ENCODE peak calls at places on chromosomes 11 and 22, in nine cellular contexts. One of them, this sample, is unnamed. For H3K9me3, the result is how much of the 10 kb centered on the place peaks cover.

GRCh38 chr11:112588252-112588668 is 327.6 kb upstream of the PLET1 start:
- DNase-seq in Peyer's patch: no peak
- DNase-seq in SK-N-SH: peak
- DNase-seq in esophagus squamous epithelium: peak
- DNase-seq in GM23248: peak
- DNase-seq in mammary epithelial cell: peak
- DNase-seq in fibroblast of lung: peak
- DNase-seq in CD4-positive, CD25-positive, alpha-beta regulatory T cell: peak
- DNase-seq in heart left ventricle: peak
- DNase-seq in this sample: peak

GRCh38 chr11:15127341-15127740 is 12.6 kb downstream of the INSC start:
- DNase-seq in Peyer's patch: no peak
- DNase-seq in SK-N-SH: no peak
- DNase-seq in esophagus squamous epithelium: no peak
- DNase-seq in GM23248: peak
- DNase-seq in mammary epithelial cell: peak
- DNase-seq in fibroblast of lung: peak
- DNase-seq in CD4-positive, CD25-positive, alpha-beta regulatory T cell: no peak
- DNase-seq in heart left ventricle: no peak
- DNase-seq in this sample: no peak

GRCh38 chr11:57567512-57568329 is at the start of gene UBE2L6:
- DNase-seq in Peyer's patch: peak
- DNase-seq in SK-N-SH: peak
- DNase-seq in esophagus squamous epithelium: peak
- DNase-seq in GM23248: peak
- DNase-seq in mammary epithelial cell: no peak
- DNase-seq in fibroblast of lung: peak
- DNase-seq in CD4-positive, CD25-positive, alpha-beta regulatory T cell: peak
- DNase-seq in heart left ventricle: peak
- DNase-seq in this sample: peak

GRCh38 chr22:30856699-30857098 is 111.9 kb downstream of the MORC2 start:
- DNase-seq in Peyer's patch: no peak
- DNase-seq in SK-N-SH: no peak
- DNase-seq in esophagus squamous epithelium: no peak
- DNase-seq in GM23248: no peak
- DNase-seq in mammary epithelial cell: no peak
- DNase-seq in fibroblast of lung: no peak
- DNase-seq in CD4-positive, CD25-positive, alpha-beta regulatory T cell: no peak
- DNase-seq in heart left ventricle: no peak
- DNase-seq in this sample: no peak

GRCh38 chr11:114440121-114440860 is 1.0 kb downstream of the REXO2 start:
- DNase-seq in Peyer's patch: no peak
- DNase-seq in SK-N-SH: peak
- DNase-seq in esophagus squamous epithelium: no peak
- DNase-seq in GM23248: peak
- DNase-seq in mammary epithelial cell: no peak
- DNase-seq in fibroblast of lung: peak
- DNase-seq in CD4-positive, CD25-positive, alpha-beta regulatory T cell: no peak
- DNase-seq in heart left ventricle: no peak
- DNase-seq in this sample: no peak

GRCh38 chr22:48786679-48786996 is 1041.0 kb downstream of the BRD1 start:
- DNase-seq in Peyer's patch: no peak
- DNase-seq in SK-N-SH: no peak
- DNase-seq in esophagus squamous epithelium: no peak
- DNase-seq in GM23248: no peak
- DNase-seq in mammary epithelial cell: no peak
- DNase-seq in fibroblast of lung: no peak
- DNase-seq in CD4-positive, CD25-positive, alpha-beta regulatory T cell: no peak
- DNase-seq in heart left ventricle: no peak
- DNase-seq in this sample: no peak

GRCh38 chr11:926341-926916 is 759 bp downstream of the AP2A2 start:
- DNase-seq in Peyer's patch: peak
- DNase-seq in SK-N-SH: peak
- DNase-seq in esophagus squamous epithelium: no peak
- DNase-seq in GM23248: peak
- DNase-seq in mammary epithelial cell: peak
- DNase-seq in fibroblast of lung: peak
- DNase-seq in CD4-positive, CD25-positive, alpha-beta regulatory T cell: no peak
- DNase-seq in heart left ventricle: peak
- DNase-seq in this sample: peak

GRCh38 chr22:49827307-49827852 is 293 bp downstream of the BRD1 start:
- DNase-seq in Peyer's patch: no peak
- DNase-seq in SK-N-SH: peak
- DNase-seq in esophagus squamous epithelium: no peak
- DNase-seq in GM23248: peak
- DNase-seq in mammary epithelial cell: no peak
- DNase-seq in fibroblast of lung: peak
- DNase-seq in CD4-positive, CD25-positive, alpha-beta regulatory T cell: no peak
- DNase-seq in heart left ventricle: no peak
- DNase-seq in this sample: peak

GRCh38 chr22:28903080-28903479 is 19.7 kb downstream of the ZNRF3 start:
- DNase-seq in Peyer's patch: peak
- DNase-seq in SK-N-SH: no peak
- DNase-seq in esophagus squamous epithelium: no peak
- DNase-seq in GM23248: no peak
- DNase-seq in mammary epithelial cell: no peak
- DNase-seq in fibroblast of lung: no peak
- DNase-seq in CD4-positive, CD25-positive, alpha-beta regulatory T cell: no peak
- DNase-seq in heart left ventricle: peak
- DNase-seq in this sample: no peak

GRCh38 chr11:6855971-6856542 is 6.8 kb upstream of the OR10A2 start:
- DNase-seq in Peyer's patch: no peak
- DNase-seq in SK-N-SH: no peak
- DNase-seq in esophagus squamous epithelium: no peak
- DNase-seq in GM23248: peak
- DNase-seq in mammary epithelial cell: peak
- DNase-seq in fibroblast of lung: peak
- DNase-seq in CD4-positive, CD25-positive, alpha-beta regulatory T cell: no peak
- DNase-seq in heart left ventricle: no peak
- DNase-seq in this sample: no peak

GRCh38 chr11:110121204-110121603 is 28.0 kb downstream of the ZC3H12C start:
- DNase-seq in Peyer's patch: no peak
- DNase-seq in SK-N-SH: no peak
- DNase-seq in esophagus squamous epithelium: no peak
- DNase-seq in GM23248: peak
- DNase-seq in mammary epithelial cell: peak
- DNase-seq in fibroblast of lung: peak
- DNase-seq in CD4-positive, CD25-positive, alpha-beta regulatory T cell: no peak
- DNase-seq in heart left ventricle: no peak
- DNase-seq in this sample: peak

GRCh38 chr22:31173386-31174145 is 13.6 kb downstream of the RNF185 start:
- DNase-seq in Peyer's patch: no peak
- DNase-seq in SK-N-SH: no peak
- DNase-seq in esophagus squamous epithelium: no peak
- DNase-seq in GM23248: peak
- DNase-seq in mammary epithelial cell: peak
- DNase-seq in fibroblast of lung: peak
- DNase-seq in CD4-positive, CD25-positive, alpha-beta regulatory T cell: no peak
- DNase-seq in heart left ventricle: no peak
- DNase-seq in this sample: no peak

GRCh38 chr22:37254206-37254866 is 10.3 kb upstream of the RAC2 start:
- DNase-seq in Peyer's patch: peak
- DNase-seq in SK-N-SH: no peak
- DNase-seq in esophagus squamous epithelium: no peak
- DNase-seq in GM23248: peak
- DNase-seq in mammary epithelial cell: peak
- DNase-seq in fibroblast of lung: peak
- DNase-seq in CD4-positive, CD25-positive, alpha-beta regulatory T cell: no peak
- DNase-seq in heart left ventricle: no peak
- DNase-seq in this sample: peak

GRCh38 chr11:123558536-123559315 is 95.7 kb downstream of the SCN3B start:
- DNase-seq in Peyer's patch: no peak
- DNase-seq in SK-N-SH: no peak
- DNase-seq in esophagus squamous epithelium: no peak
- DNase-seq in GM23248: no peak
- DNase-seq in mammary epithelial cell: no peak
- DNase-seq in fibroblast of lung: peak
- DNase-seq in CD4-positive, CD25-positive, alpha-beta regulatory T cell: no peak
- DNase-seq in heart left ventricle: no peak
- DNase-seq in this sample: no peak

GRCh38 chr11:69166186-69167115 is 10.7 kb downstream of the SMIM38 start:
- DNase-seq in Peyer's patch: no peak
- DNase-seq in SK-N-SH: peak
- DNase-seq in esophagus squamous epithelium: no peak
- DNase-seq in GM23248: peak
- DNase-seq in mammary epithelial cell: peak
- DNase-seq in fibroblast of lung: peak
- DNase-seq in CD4-positive, CD25-positive, alpha-beta regulatory T cell: peak
- DNase-seq in heart left ventricle: peak
- DNase-seq in this sample: peak

GRCh38 chr11:101096036-101096704 is 33.4 kb downstream of the PGR start:
- DNase-seq in Peyer's patch: no peak
- DNase-seq in SK-N-SH: no peak
- DNase-seq in esophagus squamous epithelium: no peak
- DNase-seq in GM23248: peak
- DNase-seq in mammary epithelial cell: no peak
- DNase-seq in fibroblast of lung: no peak
- DNase-seq in CD4-positive, CD25-positive, alpha-beta regulatory T cell: no peak
- DNase-seq in heart left ventricle: peak
- DNase-seq in this sample: peak

GRCh38 chr11:24386551-24387404 is 110.1 kb upstream of the LUZP2 start:
- DNase-seq in Peyer's patch: no peak
- DNase-seq in SK-N-SH: peak
- DNase-seq in esophagus squamous epithelium: no peak
- DNase-seq in GM23248: peak
- DNase-seq in mammary epithelial cell: peak
- DNase-seq in fibroblast of lung: peak
- DNase-seq in CD4-positive, CD25-positive, alpha-beta regulatory T cell: no peak
- DNase-seq in heart left ventricle: no peak
- DNase-seq in this sample: peak

GRCh38 chr22:47583959-47584562 is 821.6 kb downstream of the TBC1D22A start:
- DNase-seq in Peyer's patch: no peak
- DNase-seq in SK-N-SH: no peak
- DNase-seq in esophagus squamous epithelium: no peak
- DNase-seq in GM23248: no peak
- DNase-seq in mammary epithelial cell: no peak
- DNase-seq in fibroblast of lung: no peak
- DNase-seq in CD4-positive, CD25-positive, alpha-beta regulatory T cell: no peak
- DNase-seq in heart left ventricle: no peak
- DNase-seq in this sample: no peak
- H3K9me3 ChIP-seq in Peyer's patch: under half
- H3K9me3 ChIP-seq in SK-N-SH: under half
- H3K9me3 ChIP-seq in esophagus squamous epithelium: under half
- H3K9me3 ChIP-seq in GM23248: under half
- H3K9me3 ChIP-seq in mammary epithelial cell: under half
- H3K9me3 ChIP-seq in fibroblast of lung: under half
- H3K9me3 ChIP-seq in CD4-positive, CD25-positive, alpha-beta regulatory T cell: under half
- H3K9me3 ChIP-seq in heart left ventricle: under half
- H3K9me3 ChIP-seq in this sample: under half

DNA sequence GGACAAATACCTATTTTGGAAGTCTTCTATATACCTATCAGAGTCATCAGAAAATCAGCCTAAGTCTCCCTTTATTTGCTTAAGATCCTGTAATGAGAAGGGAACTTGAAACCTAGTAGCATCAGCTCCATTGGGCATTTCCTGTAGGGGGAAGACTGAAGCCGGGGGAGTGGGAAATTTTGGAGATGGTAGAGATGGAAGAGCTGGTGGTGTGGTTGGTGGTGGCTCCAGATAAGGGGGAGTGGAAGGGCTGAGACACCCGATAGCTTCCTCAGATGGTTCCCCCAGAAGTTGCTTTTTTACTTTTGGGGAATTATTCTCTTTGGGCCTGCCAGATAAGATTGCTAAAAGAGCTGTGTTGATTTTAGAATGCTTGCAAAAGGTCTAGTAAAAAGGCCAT is 16.4 kb upstream of the EI24 start:
- DNase-seq in Peyer's patch: no peak
- DNase-seq in SK-N-SH: no peak
- DNase-seq in esophagus squamous epithelium: no peak
- DNase-seq in GM23248: no peak
- DNase-seq in mammary epithelial cell: no peak
- DNase-seq in fibroblast of lung: no peak
- DNase-seq in CD4-positive, CD25-positive, alpha-beta regulatory T cell: no peak
- DNase-seq in heart left ventricle: no peak
- DNase-seq in this sample: no peak
- H3K9me3 ChIP-seq in Peyer's patch: under half
- H3K9me3 ChIP-seq in SK-N-SH: under half
- H3K9me3 ChIP-seq in esophagus squamous epithelium: under half
- H3K9me3 ChIP-seq in GM23248: under half
- H3K9me3 ChIP-seq in mammary epithelial cell: under half
- H3K9me3 ChIP-seq in fibroblast of lung: under half
- H3K9me3 ChIP-seq in CD4-positive, CD25-positive, alpha-beta regulatory T cell: under half
- H3K9me3 ChIP-seq in heart left ventricle: under half
- H3K9me3 ChIP-seq in this sample: under half

DNA sequence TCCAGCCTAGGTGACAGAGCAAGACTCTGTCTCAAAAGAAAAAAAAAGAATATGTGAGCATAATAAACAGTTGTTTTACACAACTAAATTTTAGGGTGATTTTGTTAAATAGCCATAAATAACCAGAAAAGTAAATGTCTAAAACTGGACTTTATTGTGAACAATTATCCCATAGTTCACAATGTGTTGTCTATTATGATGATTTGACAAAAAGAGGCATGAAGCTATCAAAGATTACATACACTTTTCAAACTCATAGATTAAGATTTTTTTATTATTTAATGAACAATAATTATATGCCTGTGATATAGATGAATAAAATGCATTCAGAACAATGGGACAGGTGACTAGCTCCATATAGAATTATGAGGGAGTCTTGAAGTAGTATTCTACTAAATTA is 27.0 kb upstream of the MTMR2 start:
- DNase-seq in Peyer's patch: no peak
- DNase-seq in SK-N-SH: no peak
- DNase-seq in esophagus squamous epithelium: no peak
- DNase-seq in GM23248: no peak
- DNase-seq in mammary epithelial cell: no peak
- DNase-seq in fibroblast of lung: no peak
- DNase-seq in CD4-positive, CD25-positive, alpha-beta regulatory T cell: no peak
- DNase-seq in heart left ventricle: no peak
- DNase-seq in this sample: no peak
- H3K9me3 ChIP-seq in Peyer's patch: under half
- H3K9me3 ChIP-seq in SK-N-SH: under half
- H3K9me3 ChIP-seq in esophagus squamous epithelium: under half
- H3K9me3 ChIP-seq in GM23248: under half
- H3K9me3 ChIP-seq in mammary epithelial cell: under half
- H3K9me3 ChIP-seq in fibroblast of lung: under half
- H3K9me3 ChIP-seq in CD4-positive, CD25-positive, alpha-beta regulatory T cell: under half
- H3K9me3 ChIP-seq in heart left ventricle: under half
- H3K9me3 ChIP-seq in this sample: under half

DNA sequence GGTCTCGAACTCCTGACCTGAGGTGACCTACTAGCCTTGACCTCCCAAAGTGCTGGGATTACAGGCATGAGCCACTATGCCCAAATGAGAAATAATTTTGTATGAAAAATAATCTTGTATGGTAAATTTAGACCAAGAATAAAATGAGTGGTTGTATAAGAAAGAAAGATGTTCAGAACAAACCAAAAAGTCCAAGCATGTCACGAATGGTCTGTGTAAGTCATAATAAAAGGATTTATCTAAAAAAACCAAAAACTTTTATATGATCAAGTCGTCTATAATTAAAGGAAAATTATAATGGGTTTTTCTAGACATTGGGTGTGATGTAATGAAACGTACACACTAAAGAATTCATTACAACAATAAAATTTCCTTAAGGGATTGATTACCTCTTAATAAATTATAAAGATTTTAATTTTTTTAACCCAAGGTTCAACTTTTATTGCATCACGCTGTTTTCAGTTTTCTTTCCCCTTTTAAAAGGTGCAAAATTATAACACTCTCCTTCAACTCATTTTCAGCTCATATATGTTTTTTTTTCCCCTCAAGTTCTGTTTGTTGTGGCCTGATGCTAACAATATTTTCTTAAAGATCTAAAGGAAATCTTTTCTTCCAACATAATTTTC is 8.9 kb upstream of the AQP11 start:
- DNase-seq in Peyer's patch: no peak
- DNase-seq in SK-N-SH: no peak
- DNase-seq in esophagus squamous epithelium: no peak
- DNase-seq in GM23248: no peak
- DNase-seq in mammary epithelial cell: peak
- DNase-seq in fibroblast of lung: peak
- DNase-seq in CD4-positive, CD25-positive, alpha-beta regulatory T cell: peak
- DNase-seq in heart left ventricle: no peak
- DNase-seq in this sample: peak
- H3K9me3 ChIP-seq in Peyer's patch: under half
- H3K9me3 ChIP-seq in SK-N-SH: under half
- H3K9me3 ChIP-seq in esophagus squamous epithelium: under half
- H3K9me3 ChIP-seq in GM23248: under half
- H3K9me3 ChIP-seq in mammary epithelial cell: under half
- H3K9me3 ChIP-seq in fibroblast of lung: under half
- H3K9me3 ChIP-seq in CD4-positive, CD25-positive, alpha-beta regulatory T cell: under half
- H3K9me3 ChIP-seq in heart left ventricle: under half
- H3K9me3 ChIP-seq in this sample: under half